ENCODE peak calls at places on chromosomes 13 and 19, in nine cellular contexts. H, D, W, B, U, S, J, R and Y are unnamed samples.

GRCh38 chr13:53143757-53144320 is 115.2 kb downstream of the OLFM4 start:
- DNase-seq in S (no peak), B (no peak), H (no peak), R (no peak), J (no peak), W (no peak), D (no peak), U (no peak), Y (no peak)

GRCh38 chr13:51298812-51299211 is 40.7 kb upstream of the SERPINE3 start:
- DNase-seq in U (no peak), W (no peak), S (no peak), J (no peak), R (no peak), D (peak; percentile 47), B (no peak), H (no peak), Y (no peak)

GRCh38 chr19:40740747-40741146 is 9.5 kb downstream of the ACTMAP start:
- DNase-seq in H (no peak), W (no peak), B (no peak), D (no peak), U (no peak), R (no peak), J (peak; percentile 35), S (no peak), Y (no peak)

GRCh38 chr19:15091918-15092753 is 10.1 kb downstream of the OR1I1 start:
- DNase-seq in S (no peak), B (no peak), R (peak; percentile 61), D (peak; percentile 45), H (peak; percentile 46), U (no peak), W (peak; percentile 70), J (no peak), Y (peak; percentile 37)

GRCh38 chr13:28497143-28497876 is 2.4 kb upstream of the FLT1 start:
- DNase-seq in S (no peak), W (no peak), H (no peak), J (no peak), B (no peak), D (no peak), R (no peak), U (no peak), Y (no peak)

GRCh38 chr19:31055454-31055853 is 293.8 kb downstream of the TSHZ3 start:
- DNase-seq in R (no peak), U (no peak), J (no peak), H (no peak), B (no peak), W (no peak), D (no peak), S (no peak), Y (no peak)

GRCh38 chr19:3207466-3208242 is 16.8 kb upstream of the CELF5 start:
- DNase-seq in S (no peak), B (no peak), R (no peak), H (no peak), D (no peak), W (no peak), J (no peak), U (no peak), Y (no peak)

GRCh38 chr19:35935911-35936737 is at the start of gene LRFN3:
- DNase-seq in J (peak; percentile 32), D (peak; percentile 75), B (peak; percentile 84), H (peak; percentile 53), S (peak; percentile 67), U (no peak), W (peak; percentile 63), R (no peak), Y (peak; percentile 74)

GRCh38 chr19:42242071-42242511 is 311 bp downstream of the GSK3A start:
- DNase-seq in D (no peak), J (no peak), S (peak; percentile 45), R (no peak), H (peak; percentile 31), U (no peak), W (no peak), B (peak; percentile 60), Y (no peak)

GRCh38 chr13:88526186-88526852 is 855.1 kb downstream of the SLITRK5 start:
- DNase-seq in R (no peak), D (no peak), S (no peak), B (no peak), W (no peak), U (no peak), H (no peak), J (no peak), Y (no peak)

GRCh38 chr13:24618219-24618955 is 61.8 kb upstream of the ATP12A start:
- DNase-seq in S (peak; percentile 31), U (no peak), D (peak; percentile 9), B (no peak), J (no peak), W (peak; percentile 92), R (no peak), H (peak; percentile 72), Y (peak; percentile 85)

GRCh38 chr19:51020988-51021651 is 1.6 kb upstream of the KLK10 start:
- DNase-seq in D (peak; percentile 63), H (no peak), R (peak; percentile 35), U (no peak), W (peak; percentile 35), J (no peak), S (no peak), B (no peak), Y (no peak)

GRCh38 chr13:44713793-44714469 is 137.8 kb upstream of the TSC22D1 start:
- DNase-seq in S (no peak), U (peak; percentile 31), D (peak; percentile 97), W (no peak), H (no peak), B (no peak), R (no peak), J (no peak), Y (no peak)

GRCh38 chr19:29873024-29873800 is 61.4 kb downstream of the CCNE1 start:
- DNase-seq in R (no peak), D (no peak), J (peak; percentile 14), W (peak; percentile 68), U (no peak), H (peak; percentile 67), B (peak; percentile 66), S (peak; percentile 75), Y (peak; percentile 67)

GRCh38 chr13:109873351-109874123 is 87.2 kb upstream of the IRS2 start:
- DNase-seq in W (no peak), R (no peak), J (no peak), D (no peak), S (no peak), H (no peak), U (no peak), B (no peak), Y (no peak)

GRCh38 chr19:18385675-18386542 is at the start of gene GDF15:
- DNase-seq in H (no peak), B (peak; percentile 95), S (peak; percentile 20), R (no peak), W (peak; percentile 30), J (no peak), U (no peak), D (peak; percentile 96), Y (peak; percentile 41)

GRCh38 chr13:51158923-51159322 is 47.8 kb upstream of the C13orf42 start:
- DNase-seq in J (no peak), H (no peak), D (peak; percentile 27), R (no peak), S (no peak), B (no peak), W (no peak), U (no peak), Y (no peak)

GRCh38 chr13:60351326-60351725 is 45.7 kb upstream of the TDRD3 start:
- DNase-seq in J (no peak), B (no peak), W (no peak), D (peak; percentile 81), U (no peak), S (no peak), R (no peak), H (no peak), Y (no peak)

GRCh38 chr13:99327133-99327532 is 19.9 kb upstream of the GPR183 start:
- DNase-seq in H (no peak), J (no peak), D (no peak), R (no peak), W (no peak), S (no peak), U (no peak), B (no peak), Y (no peak)

GRCh38 chr19:2056810-2057192 is 5.8 kb upstream of the MKNK2 start:
- DNase-seq in H (no peak), W (no peak), S (no peak), R (no peak), B (no peak), D (no peak), J (no peak), U (no peak), Y (no peak)

GRCh38 chr13:113078895-113079720 is 26.5 kb upstream of the F7 start:
- DNase-seq in J (peak; percentile 67), H (no peak), U (no peak), S (no peak), B (no peak), D (no peak), R (no peak), W (no peak), Y (no peak)

GRCh38 chr13:36084131-36084530 is 47.1 kb downstream of the DCLK1 start:
- DNase-seq in U (no peak), B (no peak), R (no peak), D (no peak), S (no peak), H (no peak), W (no peak), J (no peak), Y (no peak)

GRCh38 chr19:33612928-33613327 is 8.8 kb upstream of the CHST8 start:
- DNase-seq in W (no peak), R (no peak), J (no peak), S (no peak), B (no peak), H (no peak), U (no peak), D (no peak), Y (no peak)